ENCODE peak calls at places on chromosomes 7 and 10, in five cellular contexts. X, R, C, D and H are unnamed samples.

GRCh38 chr7:23544913-23545354 is 13.2 kb upstream of the TRA2A start:
- DNase-seq in X (peak), R (no peak), C (no peak), D (no peak), H (peak)

GRCh38 chr7:101185258-101185839 is 5.3 kb upstream of the NAT16 start:
- DNase-seq in X (no peak), R (no peak), C (no peak), D (no peak), H (peak)

GRCh38 chr7:5139998-5140397 is 50.0 kb upstream of the WIPI2 start:
- DNase-seq in X (peak), R (peak), C (no peak), D (no peak), H (peak)

GRCh38 chr10:124197301-124198148 is 104.1 kb upstream of the CHST15 start:
- DNase-seq in X (no peak), R (no peak), C (no peak), D (no peak), H (peak)

GRCh38 chr10:124207391-124207790 is 114.0 kb upstream of the CHST15 start:
- DNase-seq in X (no peak), R (no peak), C (no peak), D (no peak), H (no peak)

GRCh38 chr10:86372119-86372784 is 5.7 kb upstream of the GRID1 start:
- DNase-seq in X (no peak), R (no peak), C (no peak), D (no peak), H (no peak)

GRCh38 chr7:16416289-16417282 is 4.8 kb downstream of the CRPPA start:
- DNase-seq in X (no peak), R (no peak), C (no peak), D (no peak), H (peak)

GRCh38 chr7:101368422-101369165 is 5.9 kb downstream of the COL26A1 start:
- DNase-seq in X (no peak), R (no peak), C (no peak), D (no peak), H (no peak)

GRCh38 chr10:5501976-5502902 is 2.9 kb upstream of the CALML5 start:
- DNase-seq in X (no peak), R (no peak), C (no peak), D (no peak), H (no peak)

GRCh38 chr7:152897401-152897800 is 137.8 kb downstream of the ACTR3B start:
- DNase-seq in X (no peak), R (no peak), C (no peak), D (no peak), H (no peak)

GRCh38 chr10:45561952-45562351 is 110.6 kb downstream of the ZFAND4 start:
- DNase-seq in X (no peak), R (no peak), C (no peak), D (no peak), H (peak)

GRCh38 chr10:49550563-49550962 is 11.6 kb upstream of the ERCC6 start:
- DNase-seq in X (no peak), R (peak), C (no peak), D (no peak), H (peak)

GRCh38 chr10:67788028-67788886 is 49.7 kb downstream of the DNAJC12 start:
- DNase-seq in X (peak), R (peak), C (peak), D (no peak), H (peak)

GRCh38 chr10:69422676-69423075 is 6.0 kb upstream of the TACR2 start:
- DNase-seq in X (no peak), R (no peak), C (no peak), D (no peak), H (no peak)

GRCh38 chr7:30032310-30033125 is 4.3 kb downstream of the PLEKHA8 start:
- DNase-seq in X (no peak), R (no peak), C (no peak), D (no peak), H (peak)

GRCh38 chr10:91587710-91588638 is 44.9 kb downstream of the PPP1R3C start:
- DNase-seq in X (no peak), R (no peak), C (no peak), D (no peak), H (peak)

GRCh38 chr10:35259769-35260397 is 76.4 kb upstream of the CCNY start:
- DNase-seq in X (no peak), R (no peak), C (no peak), D (peak), H (peak)

GRCh38 chr7:30436046-30436445 is 42.5 kb downstream of the NOD1 start:
- DNase-seq in X (no peak), R (no peak), C (no peak), D (no peak), H (no peak)

GRCh38 chr7:44534087-44534486 is 7.0 kb downstream of the NPC1L1 start:
- DNase-seq in X (no peak), R (no peak), C (peak), D (no peak), H (no peak)

GRCh38 chr10:114547056-114547455 is 111.0 kb downstream of the ABLIM1 start:
- DNase-seq in X (no peak), R (no peak), C (no peak), D (no peak), H (no peak)

GRCh38 chr10:50798297-50798696 is 58.6 kb downstream of the ASAH2B start:
- DNase-seq in X (no peak), R (no peak), C (no peak), D (no peak), H (no peak)

GRCh38 chr10:19719320-19719719 is 96.9 kb upstream of the PLXDC2 start:
- DNase-seq in X (no peak), R (no peak), C (no peak), D (peak), H (peak)

GRCh38 chr10:102642553-102643345 is 1.5 kb upstream of the TRIM8 start:
- DNase-seq in X (peak), R (no peak), C (peak), D (no peak), H (peak)

GRCh38 chr10:118332247-118332646 is 9.9 kb downstream of the FAM204A start:
- DNase-seq in X (no peak), R (no peak), C (no peak), D (no peak), H (no peak)